ENCODE peak calls at places on chromosomes 12 and 14, in five cellular contexts. O is stimulated activated CD4-positive, alpha-beta T cell treated with anti-CD3 and anti-CD28 coated beads, TNF-alpha, amount 100 ng/mL, for 4 hours; U is stimulated activated naive CD8-positive, alpha-beta T cell treated with anti-CD3 and anti-CD28 coated beads, Interleukin-15, amount 100 ng/mL, for 72 hours; S is NCI-H460; Z is cerebellum. N is an unnamed sample.

GRCh38 chr12:93908846-93909592 is 231.8 kb downstream of the CRADD start:
- DNase-seq in O (no peak), Z (peak), U (no peak), S (no peak), N (no peak)

GRCh38 chr12:23523339-23523738 is 426.1 kb downstream of the SOX5 start:
- DNase-seq in S (no peak), U (no peak), Z (no peak), O (no peak), N (no peak)

GRCh38 chr12:46470039-46470627 is 97.6 kb upstream of the SLC38A2 start:
- DNase-seq in Z (no peak), S (no peak), O (no peak), U (peak), N (no peak)

GRCh38 chr14:39763402-39763890 is 331.2 kb upstream of the FBXO33 start:
- DNase-seq in Z (no peak), S (no peak), U (no peak), O (no peak), N (no peak)

GRCh38 chr14:36556811-36557433 is 25.5 kb downstream of the NKX2-8 start:
- DNase-seq in U (peak), Z (peak), S (peak), O (no peak), N (no peak)

GRCh38 chr14:101060171-101060601 is 156.7 kb upstream of the RTL1 start:
- DNase-seq in S (no peak), U (no peak), Z (peak), O (no peak), N (no peak)

GRCh38 chr14:95180966-95181733 is 23.8 kb upstream of the DICER1 start:
- DNase-seq in U (no peak), S (no peak), Z (no peak), O (no peak), N (no peak)

GRCh38 chr12:110689601-110690430 is 901 bp upstream of the HVCN1 start:
- DNase-seq in U (peak), Z (no peak), O (peak), S (peak), N (peak)

GRCh38 chr14:101465795-101466448 is 95.4 kb upstream of the DIO3 start:
- DNase-seq in U (no peak), S (no peak), Z (no peak), O (no peak), N (no peak)

GRCh38 chr12:111426341-111427185 is 20.8 kb downstream of the SH2B3 start:
- DNase-seq in U (no peak), O (no peak), Z (no peak), S (no peak), N (no peak)

GRCh38 chr12:123097521-123098084 is 53.3 kb downstream of the PITPNM2 start:
- DNase-seq in Z (peak), O (no peak), U (no peak), S (no peak), N (no peak)

GRCh38 chr12:42144174-42144423 is 575 bp downstream of the GXYLT1 start:
- DNase-seq in O (no peak), S (no peak), U (no peak), Z (no peak), N (no peak)

GRCh38 chr12:117882603-117883184 is 86.1 kb downstream of the KSR2 start:
- DNase-seq in S (no peak), Z (no peak), U (no peak), O (no peak), N (no peak)

GRCh38 chr12:103665971-103666370 is 78.9 kb downstream of the STAB2 start:
- DNase-seq in U (no peak), O (no peak), S (no peak), Z (no peak), N (no peak)

GRCh38 chr14:59161571-59162175 is 26.8 kb upstream of the DAAM1 start:
- DNase-seq in S (no peak), Z (no peak), O (no peak), U (peak), N (no peak)

N was measured in GM18507.